ENCODE peak calls at places on chromosomes 13 and 19, in six cellular contexts. B, Q, Y, J, E and F are unnamed samples.
A peak's percentile ranks its signal among the peaks of the same experiment; 100 is the strongest.

GRCh38 chr19:17590780-17591688 is 35.6 kb downstream of the COLGALT1 start:
- DNase-seq in J (no peak), B (no peak), Q (no peak), Y (no peak), E (no peak), F (no peak)

GRCh38 chr13:97537110-97537509 is 103.1 kb downstream of the RAP2A start:
- DNase-seq in B (no peak), Y (no peak), J (no peak), Q (no peak), E (no peak), F (no peak)

GRCh38 chr19:42028304-42029216 is 34.5 kb upstream of the ATP1A3 start:
- DNase-seq in B (no peak), Q (no peak), Y (peak; percentile 8), E (no peak), J (peak; percentile 93), F (peak; percentile 57)

GRCh38 chr13:106348032-106348431 is 187.4 kb downstream of the EFNB2 start:
- DNase-seq in B (no peak), E (no peak), Y (no peak), J (no peak), Q (no peak), F (no peak)

GRCh38 chr19:13899393-13899792 is 6.5 kb downstream of the BRME1 start:
- DNase-seq in E (no peak), J (no peak), B (no peak), Y (no peak), Q (no peak), F (no peak)

GRCh38 chr13:66397133-66397532 is 833.0 kb downstream of the PCDH9 start:
- DNase-seq in J (no peak), B (no peak), E (no peak), Q (no peak), Y (no peak), F (no peak)

GRCh38 chr19:33954686-33955085 is 158.0 kb downstream of the KCTD15 start:
- DNase-seq in Y (no peak), J (no peak), E (no peak), B (no peak), Q (no peak), F (no peak)

GRCh38 chr19:11684987-11685675 is 53.6 kb downstream of the ZNF823 start:
- DNase-seq in J (no peak), E (no peak), Y (no peak), Q (no peak), B (no peak), F (no peak)

GRCh38 chr13:110277357-110277950 is 29.5 kb downstream of the COL4A1 start:
- DNase-seq in Q (no peak), J (no peak), B (no peak), E (no peak), Y (no peak), F (no peak)

GRCh38 chr13:51542358-51542972 is 41.8 kb upstream of the WDFY2 start:
- DNase-seq in J (peak; percentile 24), B (no peak), E (no peak), Y (no peak), Q (no peak), F (no peak)

GRCh38 chr19:46791944-46792343 is 3.5 kb upstream of the SLC1A5 start:
- DNase-seq in Q (no peak), Y (no peak), B (no peak), J (no peak), E (no peak), F (no peak)

GRCh38 chr19:34217952-34218817 is 36.2 kb upstream of the GARRE1 start:
- DNase-seq in Q (no peak), B (peak; percentile 36), J (no peak), E (peak; percentile 96), Y (no peak), F (no peak)

GRCh38 chr19:36213793-36214387 is 575 bp downstream of the ZNF565 start:
- DNase-seq in Y (no peak), Q (no peak), J (no peak), E (no peak), B (peak; percentile 27), F (no peak)

GRCh38 chr19:609001-609340 is 19.3 kb downstream of the HCN2 start:
- DNase-seq in E (no peak), Q (peak; percentile 36), B (peak; percentile 17), J (no peak), Y (no peak), F (no peak)

GRCh38 chr13:63435668-63436275 is 2020.1 kb upstream of the PCDH20 start:
- DNase-seq in Q (no peak), E (peak; percentile 99), J (no peak), Y (no peak), B (no peak), F (no peak)

GRCh38 chr13:39405107-39405506 is 197.9 kb downstream of the LHFPL6 start:
- DNase-seq in J (no peak), Q (no peak), E (no peak), B (no peak), Y (no peak), F (no peak)

GRCh38 chr13:70792121-70792520 is 683.9 kb upstream of the KLHL1 start:
- DNase-seq in E (no peak), B (no peak), Y (no peak), J (no peak), Q (no peak), F (no peak)

GRCh38 chr19:54209058-54209747 is 8.5 kb downstream of the RPS9 start:
- DNase-seq in J (peak; percentile 36), E (no peak), Q (no peak), B (no peak), Y (no peak), F (no peak)

GRCh38 chr19:47411101-47411500 is 8.2 kb downstream of the MEIS3 start:
- DNase-seq in E (no peak), Y (peak; percentile 17), B (no peak), Q (no peak), J (no peak), F (no peak)

GRCh38 chr13:113759525-113760137 is 605 bp downstream of the TMEM255B start:
- DNase-seq in B (peak; percentile 29), E (no peak), Y (no peak), J (no peak), Q (no peak), F (peak; percentile 72)

GRCh38 chr13:74560325-74560724 is 426.1 kb upstream of the KLF12 start:
- DNase-seq in J (no peak), Q (no peak), Y (no peak), E (no peak), B (no peak), F (no peak)

GRCh38 chr13:50236898-50237318 is 221.7 kb downstream of the KCNRG start:
- DNase-seq in J (no peak), B (no peak), Q (no peak), E (no peak), Y (no peak), F (no peak)

GRCh38 chr13:94201022-94201421 is 278.5 kb downstream of the DCT start:
- DNase-seq in Y (no peak), B (no peak), J (no peak), Q (no peak), E (no peak), F (no peak)

GRCh38 chr19:13010038-13010991 is 15.0 kb downstream of the NFIX start:
- DNase-seq in Q (no peak), J (peak; percentile 40), E (no peak), Y (no peak), B (peak; percentile 53), F (no peak)

GRCh38 chr19:1884291-1884718 is 991 bp downstream of the ABHD17A start:
- DNase-seq in Y (no peak), Q (no peak), J (no peak), E (no peak), B (no peak), F (no peak)

GRCh38 chr19:3969435-3970312 is 1.2 kb downstream of the DAPK3 start:
- DNase-seq in Y (no peak), Q (no peak), B (no peak), E (no peak), J (peak; percentile 40), F (peak; percentile 51)

GRCh38 chr19:3699071-3699740 is 1.1 kb downstream of the PIP5K1C start:
- DNase-seq in J (no peak), Q (peak; percentile 29), B (peak; percentile 52), E (no peak), Y (no peak), F (no peak)

GRCh38 chr19:15618321-15618720 is 3.3 kb downstream of the CYP4F8 start:
- DNase-seq in B (no peak), Q (no peak), J (no peak), E (no peak), Y (no peak), F (no peak)

GRCh38 chr13:107960301-107960700 is 255.0 kb downstream of the LIG4 start:
- DNase-seq in B (no peak), E (peak; percentile 19), Q (no peak), Y (no peak), J (no peak), F (no peak)

GRCh38 chr19:9945319-9945966 is 9.1 kb upstream of the OLFM2 start:
- DNase-seq in Q (peak; percentile 10), B (peak; percentile 91), J (peak; percentile 36), Y (no peak), E (peak; percentile 93), F (no peak)

GRCh38 chr19:40147693-40148347 is 43.4 kb upstream of the MAP3K10 start:
- DNase-seq in Y (no peak), J (peak; percentile 8), B (no peak), E (peak; percentile 34), Q (no peak), F (no peak)

GRCh38 chr13:29688193-29688592 is 92.7 kb upstream of the SLC7A1 start:
- DNase-seq in J (no peak), B (no peak), Q (no peak), E (no peak), Y (no peak), F (no peak)

GRCh38 chr19:18626906-18627305 is 9.9 kb upstream of the KLHL26 start:
- DNase-seq in J (no peak), Q (no peak), B (no peak), Y (no peak), E (no peak), F (no peak)

GRCh38 chr19:35963514-35963913 is 27.3 kb downstream of the LRFN3 start:
- DNase-seq in J (peak; percentile 78), B (no peak), Q (no peak), E (peak; percentile 14), Y (no peak), F (peak; percentile 83)

GRCh38 chr19:44890366-44891015 is 563 bp upstream of the TOMM40 start:
- DNase-seq in J (peak; percentile 100), E (peak; percentile 99), Q (peak; percentile 100), B (peak; percentile 100), Y (peak; percentile 100), F (no peak)

GRCh38 chr13:59710416-59710815 is 453.3 kb downstream of the DIAPH3 start:
- DNase-seq in Y (no peak), J (no peak), B (no peak), Q (no peak), E (no peak), F (no peak)

GRCh38 chr13:60654405-60654804 is 257.4 kb downstream of the TDRD3 start:
- DNase-seq in E (no peak), Q (no peak), B (peak; percentile 44), Y (peak; percentile 0), J (peak; percentile 49), F (peak; percentile 47)